ENCODE peak calls at places on chromosomes 5 and 9, in eight cellular contexts. One of them, this sample, is unnamed.
A peak's percentile ranks its signal among the peaks of the same experiment; 100 is the strongest.

GRCh38 chr5:132422720-132423442 is 53.4 kb downstream of the SLC22A5 start:
- DNase-seq in NCI-H345: no peak
- DNase-seq in stimulated activated CD4-positive, alpha-beta T cell treated with anti-CD3 and anti-CD28 coated beads, Interleukin-1b, Interleukin-23, amount 100 ng/mL, for 4 hours: no peak
- DNase-seq in uterus: no peak
- DNase-seq in stimulated activated CD8-positive, alpha-beta memory T cell treated with anti-CD3 and anti-CD28 coated beads, Interleukin-15, amount 100 ng/mL, for 1 hour: no peak
- DNase-seq in CD8-positive, alpha-beta memory T cell: no peak
- DNase-seq in AG08396: peak; percentile 25
- DNase-seq in body of pancreas: peak; percentile 69
- DNase-seq in this sample: no peak

GRCh38 chr5:65037845-65038815 is 269.4 kb downstream of the CWC27 start:
- DNase-seq in NCI-H345: peak; percentile 19
- DNase-seq in stimulated activated CD4-positive, alpha-beta T cell treated with anti-CD3 and anti-CD28 coated beads, Interleukin-1b, Interleukin-23, amount 100 ng/mL, for 4 hours: no peak
- DNase-seq in uterus: no peak
- DNase-seq in stimulated activated CD8-positive, alpha-beta memory T cell treated with anti-CD3 and anti-CD28 coated beads, Interleukin-15, amount 100 ng/mL, for 1 hour: no peak
- DNase-seq in CD8-positive, alpha-beta memory T cell: peak; percentile 46
- DNase-seq in AG08396: no peak
- DNase-seq in body of pancreas: peak; percentile 27
- DNase-seq in this sample: no peak

GRCh38 chr9:106296426-106296825 is 566.5 kb upstream of the ZNF462 start:
- DNase-seq in NCI-H345: no peak
- DNase-seq in stimulated activated CD4-positive, alpha-beta T cell treated with anti-CD3 and anti-CD28 coated beads, Interleukin-1b, Interleukin-23, amount 100 ng/mL, for 4 hours: no peak
- DNase-seq in uterus: no peak
- DNase-seq in stimulated activated CD8-positive, alpha-beta memory T cell treated with anti-CD3 and anti-CD28 coated beads, Interleukin-15, amount 100 ng/mL, for 1 hour: no peak
- DNase-seq in CD8-positive, alpha-beta memory T cell: no peak
- DNase-seq in AG08396: no peak
- DNase-seq in body of pancreas: no peak
- DNase-seq in this sample: no peak

GRCh38 chr5:180492226-180492903 is 1.8 kb upstream of the CNOT6 start:
- DNase-seq in NCI-H345: no peak
- DNase-seq in stimulated activated CD4-positive, alpha-beta T cell treated with anti-CD3 and anti-CD28 coated beads, Interleukin-1b, Interleukin-23, amount 100 ng/mL, for 4 hours: no peak
- DNase-seq in uterus: no peak
- DNase-seq in stimulated activated CD8-positive, alpha-beta memory T cell treated with anti-CD3 and anti-CD28 coated beads, Interleukin-15, amount 100 ng/mL, for 1 hour: no peak
- DNase-seq in CD8-positive, alpha-beta memory T cell: no peak
- DNase-seq in AG08396: no peak
- DNase-seq in body of pancreas: no peak
- DNase-seq in this sample: no peak

GRCh38 chr9:84669293-84670105 is at the start of gene NTRK2:
- DNase-seq in NCI-H345: peak; percentile 43
- DNase-seq in stimulated activated CD4-positive, alpha-beta T cell treated with anti-CD3 and anti-CD28 coated beads, Interleukin-1b, Interleukin-23, amount 100 ng/mL, for 4 hours: no peak
- DNase-seq in uterus: no peak
- DNase-seq in stimulated activated CD8-positive, alpha-beta memory T cell treated with anti-CD3 and anti-CD28 coated beads, Interleukin-15, amount 100 ng/mL, for 1 hour: no peak
- DNase-seq in CD8-positive, alpha-beta memory T cell: no peak
- DNase-seq in AG08396: peak; percentile 23
- DNase-seq in body of pancreas: peak; percentile 22
- DNase-seq in this sample: peak; percentile 63

GRCh38 chr9:111036946-111037743 is 1.1 kb downstream of the LPAR1 start:
- DNase-seq in NCI-H345: no peak
- DNase-seq in stimulated activated CD4-positive, alpha-beta T cell treated with anti-CD3 and anti-CD28 coated beads, Interleukin-1b, Interleukin-23, amount 100 ng/mL, for 4 hours: no peak
- DNase-seq in uterus: peak; percentile 25
- DNase-seq in stimulated activated CD8-positive, alpha-beta memory T cell treated with anti-CD3 and anti-CD28 coated beads, Interleukin-15, amount 100 ng/mL, for 1 hour: no peak
- DNase-seq in CD8-positive, alpha-beta memory T cell: no peak
- DNase-seq in AG08396: no peak
- DNase-seq in body of pancreas: no peak
- DNase-seq in this sample: peak; percentile 37

GRCh38 chr5:88786217-88786560 is 96.8 kb downstream of the MEF2C start:
- DNase-seq in NCI-H345: no peak
- DNase-seq in stimulated activated CD4-positive, alpha-beta T cell treated with anti-CD3 and anti-CD28 coated beads, Interleukin-1b, Interleukin-23, amount 100 ng/mL, for 4 hours: no peak
- DNase-seq in uterus: no peak
- DNase-seq in stimulated activated CD8-positive, alpha-beta memory T cell treated with anti-CD3 and anti-CD28 coated beads, Interleukin-15, amount 100 ng/mL, for 1 hour: no peak
- DNase-seq in CD8-positive, alpha-beta memory T cell: no peak
- DNase-seq in AG08396: peak; percentile 20
- DNase-seq in body of pancreas: no peak
- DNase-seq in this sample: no peak

GRCh38 chr9:136838314-136839228 is 3.7 kb upstream of the AJM1 start:
- DNase-seq in NCI-H345: no peak
- DNase-seq in stimulated activated CD4-positive, alpha-beta T cell treated with anti-CD3 and anti-CD28 coated beads, Interleukin-1b, Interleukin-23, amount 100 ng/mL, for 4 hours: no peak
- DNase-seq in uterus: no peak
- DNase-seq in stimulated activated CD8-positive, alpha-beta memory T cell treated with anti-CD3 and anti-CD28 coated beads, Interleukin-15, amount 100 ng/mL, for 1 hour: no peak
- DNase-seq in CD8-positive, alpha-beta memory T cell: no peak
- DNase-seq in AG08396: no peak
- DNase-seq in body of pancreas: no peak
- DNase-seq in this sample: no peak

GRCh38 chr5:36646507-36647023 is 40.2 kb downstream of the SLC1A3 start:
- DNase-seq in NCI-H345: no peak
- DNase-seq in stimulated activated CD4-positive, alpha-beta T cell treated with anti-CD3 and anti-CD28 coated beads, Interleukin-1b, Interleukin-23, amount 100 ng/mL, for 4 hours: no peak
- DNase-seq in uterus: no peak
- DNase-seq in stimulated activated CD8-positive, alpha-beta memory T cell treated with anti-CD3 and anti-CD28 coated beads, Interleukin-15, amount 100 ng/mL, for 1 hour: no peak
- DNase-seq in CD8-positive, alpha-beta memory T cell: no peak
- DNase-seq in AG08396: no peak
- DNase-seq in body of pancreas: no peak
- DNase-seq in this sample: no peak

GRCh38 chr5:154095819-154096380 is 57.1 kb downstream of the MFAP3 start:
- DNase-seq in NCI-H345: peak; percentile 44
- DNase-seq in stimulated activated CD4-positive, alpha-beta T cell treated with anti-CD3 and anti-CD28 coated beads, Interleukin-1b, Interleukin-23, amount 100 ng/mL, for 4 hours: no peak
- DNase-seq in uterus: no peak
- DNase-seq in stimulated activated CD8-positive, alpha-beta memory T cell treated with anti-CD3 and anti-CD28 coated beads, Interleukin-15, amount 100 ng/mL, for 1 hour: no peak
- DNase-seq in CD8-positive, alpha-beta memory T cell: no peak
- DNase-seq in AG08396: no peak
- DNase-seq in body of pancreas: no peak
- DNase-seq in this sample: no peak

GRCh38 chr5:122362361-122362760 is 50.3 kb downstream of the SNCAIP start:
- DNase-seq in NCI-H345: no peak
- DNase-seq in stimulated activated CD4-positive, alpha-beta T cell treated with anti-CD3 and anti-CD28 coated beads, Interleukin-1b, Interleukin-23, amount 100 ng/mL, for 4 hours: no peak
- DNase-seq in uterus: no peak
- DNase-seq in stimulated activated CD8-positive, alpha-beta memory T cell treated with anti-CD3 and anti-CD28 coated beads, Interleukin-15, amount 100 ng/mL, for 1 hour: no peak
- DNase-seq in CD8-positive, alpha-beta memory T cell: no peak
- DNase-seq in AG08396: no peak
- DNase-seq in body of pancreas: no peak
- DNase-seq in this sample: no peak

GRCh38 chr5:6875376-6875775 is 162.1 kb downstream of the TENT4A start:
- DNase-seq in NCI-H345: peak; percentile 16
- DNase-seq in stimulated activated CD4-positive, alpha-beta T cell treated with anti-CD3 and anti-CD28 coated beads, Interleukin-1b, Interleukin-23, amount 100 ng/mL, for 4 hours: no peak
- DNase-seq in uterus: no peak
- DNase-seq in stimulated activated CD8-positive, alpha-beta memory T cell treated with anti-CD3 and anti-CD28 coated beads, Interleukin-15, amount 100 ng/mL, for 1 hour: no peak
- DNase-seq in CD8-positive, alpha-beta memory T cell: no peak
- DNase-seq in AG08396: no peak
- DNase-seq in body of pancreas: no peak
- DNase-seq in this sample: no peak

GRCh38 chr5:6633469-6634326 is 458 bp downstream of the SRD5A1 start:
- DNase-seq in NCI-H345: peak; percentile 67
- DNase-seq in stimulated activated CD4-positive, alpha-beta T cell treated with anti-CD3 and anti-CD28 coated beads, Interleukin-1b, Interleukin-23, amount 100 ng/mL, for 4 hours: no peak
- DNase-seq in uterus: peak; percentile 23
- DNase-seq in stimulated activated CD8-positive, alpha-beta memory T cell treated with anti-CD3 and anti-CD28 coated beads, Interleukin-15, amount 100 ng/mL, for 1 hour: no peak
- DNase-seq in CD8-positive, alpha-beta memory T cell: no peak
- DNase-seq in AG08396: peak; percentile 13
- DNase-seq in body of pancreas: no peak
- DNase-seq in this sample: peak; percentile 56

GRCh38 chr5:10634056-10634455 is 70.2 kb downstream of the ANKRD33B start:
- DNase-seq in NCI-H345: no peak
- DNase-seq in stimulated activated CD4-positive, alpha-beta T cell treated with anti-CD3 and anti-CD28 coated beads, Interleukin-1b, Interleukin-23, amount 100 ng/mL, for 4 hours: no peak
- DNase-seq in uterus: no peak
- DNase-seq in stimulated activated CD8-positive, alpha-beta memory T cell treated with anti-CD3 and anti-CD28 coated beads, Interleukin-15, amount 100 ng/mL, for 1 hour: no peak
- DNase-seq in CD8-positive, alpha-beta memory T cell: no peak
- DNase-seq in AG08396: no peak
- DNase-seq in body of pancreas: no peak
- DNase-seq in this sample: no peak

GRCh38 chr5:39093351-39093749 is 19.2 kb upstream of the RICTOR start:
- DNase-seq in NCI-H345: no peak
- DNase-seq in stimulated activated CD4-positive, alpha-beta T cell treated with anti-CD3 and anti-CD28 coated beads, Interleukin-1b, Interleukin-23, amount 100 ng/mL, for 4 hours: no peak
- DNase-seq in uterus: no peak
- DNase-seq in stimulated activated CD8-positive, alpha-beta memory T cell treated with anti-CD3 and anti-CD28 coated beads, Interleukin-15, amount 100 ng/mL, for 1 hour: no peak
- DNase-seq in CD8-positive, alpha-beta memory T cell: no peak
- DNase-seq in AG08396: no peak
- DNase-seq in body of pancreas: no peak
- DNase-seq in this sample: no peak

GRCh38 chr9:19424176-19424779 is 15.5 kb downstream of the ACER2 start:
- DNase-seq in NCI-H345: no peak
- DNase-seq in stimulated activated CD4-positive, alpha-beta T cell treated with anti-CD3 and anti-CD28 coated beads, Interleukin-1b, Interleukin-23, amount 100 ng/mL, for 4 hours: no peak
- DNase-seq in uterus: no peak
- DNase-seq in stimulated activated CD8-positive, alpha-beta memory T cell treated with anti-CD3 and anti-CD28 coated beads, Interleukin-15, amount 100 ng/mL, for 1 hour: no peak
- DNase-seq in CD8-positive, alpha-beta memory T cell: no peak
- DNase-seq in AG08396: no peak
- DNase-seq in body of pancreas: no peak
- DNase-seq in this sample: no peak

GRCh38 chr5:59342181-59342580 is 551.3 kb downstream of the PDE4D start:
- DNase-seq in NCI-H345: peak; percentile 2
- DNase-seq in stimulated activated CD4-positive, alpha-beta T cell treated with anti-CD3 and anti-CD28 coated beads, Interleukin-1b, Interleukin-23, amount 100 ng/mL, for 4 hours: no peak
- DNase-seq in uterus: no peak
- DNase-seq in stimulated activated CD8-positive, alpha-beta memory T cell treated with anti-CD3 and anti-CD28 coated beads, Interleukin-15, amount 100 ng/mL, for 1 hour: no peak
- DNase-seq in CD8-positive, alpha-beta memory T cell: peak; percentile 2
- DNase-seq in AG08396: no peak
- DNase-seq in body of pancreas: no peak
- DNase-seq in this sample: no peak

GRCh38 chr5:97102010-97102470 is 40.4 kb downstream of the LIX1 start:
- DNase-seq in NCI-H345: no peak
- DNase-seq in stimulated activated CD4-positive, alpha-beta T cell treated with anti-CD3 and anti-CD28 coated beads, Interleukin-1b, Interleukin-23, amount 100 ng/mL, for 4 hours: no peak
- DNase-seq in uterus: no peak
- DNase-seq in stimulated activated CD8-positive, alpha-beta memory T cell treated with anti-CD3 and anti-CD28 coated beads, Interleukin-15, amount 100 ng/mL, for 1 hour: no peak
- DNase-seq in CD8-positive, alpha-beta memory T cell: no peak
- DNase-seq in AG08396: no peak
- DNase-seq in body of pancreas: no peak
- DNase-seq in this sample: no peak

GRCh38 chr5:159908201-159908940 is 7.9 kb upstream of the ADRA1B start:
- DNase-seq in NCI-H345: no peak
- DNase-seq in stimulated activated CD4-positive, alpha-beta T cell treated with anti-CD3 and anti-CD28 coated beads, Interleukin-1b, Interleukin-23, amount 100 ng/mL, for 4 hours: no peak
- DNase-seq in uterus: no peak
- DNase-seq in stimulated activated CD8-positive, alpha-beta memory T cell treated with anti-CD3 and anti-CD28 coated beads, Interleukin-15, amount 100 ng/mL, for 1 hour: no peak
- DNase-seq in CD8-positive, alpha-beta memory T cell: no peak
- DNase-seq in AG08396: no peak
- DNase-seq in body of pancreas: no peak
- DNase-seq in this sample: no peak

GRCh38 chr9:123282343-123283047 is 14.1 kb upstream of the STRBP start:
- DNase-seq in NCI-H345: peak; percentile 22
- DNase-seq in stimulated activated CD4-positive, alpha-beta T cell treated with anti-CD3 and anti-CD28 coated beads, Interleukin-1b, Interleukin-23, amount 100 ng/mL, for 4 hours: no peak
- DNase-seq in uterus: peak; percentile 29
- DNase-seq in stimulated activated CD8-positive, alpha-beta memory T cell treated with anti-CD3 and anti-CD28 coated beads, Interleukin-15, amount 100 ng/mL, for 1 hour: no peak
- DNase-seq in CD8-positive, alpha-beta memory T cell: no peak
- DNase-seq in AG08396: no peak
- DNase-seq in body of pancreas: peak; percentile 28
- DNase-seq in this sample: no peak

GRCh38 chr9:3398232-3398648 is 127.6 kb downstream of the RFX3 start:
- DNase-seq in NCI-H345: no peak
- DNase-seq in stimulated activated CD4-positive, alpha-beta T cell treated with anti-CD3 and anti-CD28 coated beads, Interleukin-1b, Interleukin-23, amount 100 ng/mL, for 4 hours: no peak
- DNase-seq in uterus: no peak
- DNase-seq in stimulated activated CD8-positive, alpha-beta memory T cell treated with anti-CD3 and anti-CD28 coated beads, Interleukin-15, amount 100 ng/mL, for 1 hour: no peak
- DNase-seq in CD8-positive, alpha-beta memory T cell: peak; percentile 50
- DNase-seq in AG08396: no peak
- DNase-seq in body of pancreas: no peak
- DNase-seq in this sample: no peak

GRCh38 chr5:57316798-57317327 is 143.0 kb downstream of the GPBP1 start:
- DNase-seq in NCI-H345: no peak
- DNase-seq in stimulated activated CD4-positive, alpha-beta T cell treated with anti-CD3 and anti-CD28 coated beads, Interleukin-1b, Interleukin-23, amount 100 ng/mL, for 4 hours: no peak
- DNase-seq in uterus: peak; percentile 29
- DNase-seq in stimulated activated CD8-positive, alpha-beta memory T cell treated with anti-CD3 and anti-CD28 coated beads, Interleukin-15, amount 100 ng/mL, for 1 hour: no peak
- DNase-seq in CD8-positive, alpha-beta memory T cell: no peak
- DNase-seq in AG08396: peak; percentile 82
- DNase-seq in body of pancreas: no peak
- DNase-seq in this sample: no peak

GRCh38 chr5:96370981-96371380 is 62.1 kb downstream of the PCSK1 start:
- DNase-seq in NCI-H345: no peak
- DNase-seq in stimulated activated CD4-positive, alpha-beta T cell treated with anti-CD3 and anti-CD28 coated beads, Interleukin-1b, Interleukin-23, amount 100 ng/mL, for 4 hours: no peak
- DNase-seq in uterus: no peak
- DNase-seq in stimulated activated CD8-positive, alpha-beta memory T cell treated with anti-CD3 and anti-CD28 coated beads, Interleukin-15, amount 100 ng/mL, for 1 hour: no peak
- DNase-seq in CD8-positive, alpha-beta memory T cell: no peak
- DNase-seq in AG08396: no peak
- DNase-seq in body of pancreas: no peak
- DNase-seq in this sample: no peak

GRCh38 chr5:133754575-133755169 is 142.3 kb upstream of the FSTL4 start:
- DNase-seq in NCI-H345: peak; percentile 4
- DNase-seq in stimulated activated CD4-positive, alpha-beta T cell treated with anti-CD3 and anti-CD28 coated beads, Interleukin-1b, Interleukin-23, amount 100 ng/mL, for 4 hours: no peak
- DNase-seq in uterus: no peak
- DNase-seq in stimulated activated CD8-positive, alpha-beta memory T cell treated with anti-CD3 and anti-CD28 coated beads, Interleukin-15, amount 100 ng/mL, for 1 hour: no peak
- DNase-seq in CD8-positive, alpha-beta memory T cell: no peak
- DNase-seq in AG08396: peak; percentile 17
- DNase-seq in body of pancreas: peak; percentile 55
- DNase-seq in this sample: no peak

GRCh38 chr5:41925555-41925946 is 470 bp downstream of the FBXO4 start:
- DNase-seq in NCI-H345: peak; percentile 23
- DNase-seq in stimulated activated CD4-positive, alpha-beta T cell treated with anti-CD3 and anti-CD28 coated beads, Interleukin-1b, Interleukin-23, amount 100 ng/mL, for 4 hours: peak; percentile 14
- DNase-seq in uterus: peak; percentile 31
- DNase-seq in stimulated activated CD8-positive, alpha-beta memory T cell treated with anti-CD3 and anti-CD28 coated beads, Interleukin-15, amount 100 ng/mL, for 1 hour: no peak
- DNase-seq in CD8-positive, alpha-beta memory T cell: no peak
- DNase-seq in AG08396: peak; percentile 15
- DNase-seq in body of pancreas: peak; percentile 40
- DNase-seq in this sample: peak; percentile 48

GRCh38 chr9:4079906-4080305 is 220.0 kb downstream of the GLIS3 start:
- DNase-seq in NCI-H345: no peak
- DNase-seq in stimulated activated CD4-positive, alpha-beta T cell treated with anti-CD3 and anti-CD28 coated beads, Interleukin-1b, Interleukin-23, amount 100 ng/mL, for 4 hours: no peak
- DNase-seq in uterus: no peak
- DNase-seq in stimulated activated CD8-positive, alpha-beta memory T cell treated with anti-CD3 and anti-CD28 coated beads, Interleukin-15, amount 100 ng/mL, for 1 hour: no peak
- DNase-seq in CD8-positive, alpha-beta memory T cell: no peak
- DNase-seq in AG08396: no peak
- DNase-seq in body of pancreas: no peak
- DNase-seq in this sample: no peak

GRCh38 chr9:2420488-2421056 is 201.0 kb upstream of the VLDLR start:
- DNase-seq in NCI-H345: peak; percentile 11
- DNase-seq in stimulated activated CD4-positive, alpha-beta T cell treated with anti-CD3 and anti-CD28 coated beads, Interleukin-1b, Interleukin-23, amount 100 ng/mL, for 4 hours: no peak
- DNase-seq in uterus: no peak
- DNase-seq in stimulated activated CD8-positive, alpha-beta memory T cell treated with anti-CD3 and anti-CD28 coated beads, Interleukin-15, amount 100 ng/mL, for 1 hour: no peak
- DNase-seq in CD8-positive, alpha-beta memory T cell: no peak
- DNase-seq in AG08396: no peak
- DNase-seq in body of pancreas: no peak
- DNase-seq in this sample: no peak

GRCh38 chr9:131478421-131478868 is 24.3 kb upstream of the POMT1 start:
- DNase-seq in NCI-H345: peak; percentile 12
- DNase-seq in stimulated activated CD4-positive, alpha-beta T cell treated with anti-CD3 and anti-CD28 coated beads, Interleukin-1b, Interleukin-23, amount 100 ng/mL, for 4 hours: peak; percentile 34
- DNase-seq in uterus: peak; percentile 46
- DNase-seq in stimulated activated CD8-positive, alpha-beta memory T cell treated with anti-CD3 and anti-CD28 coated beads, Interleukin-15, amount 100 ng/mL, for 1 hour: peak; percentile 30
- DNase-seq in CD8-positive, alpha-beta memory T cell: peak; percentile 45
- DNase-seq in AG08396: peak; percentile 48
- DNase-seq in body of pancreas: peak; percentile 55
- DNase-seq in this sample: peak; percentile 56

GRCh38 chr9:88835038-88835466 is 156.2 kb upstream of the S1PR3 start:
- DNase-seq in NCI-H345: no peak
- DNase-seq in stimulated activated CD4-positive, alpha-beta T cell treated with anti-CD3 and anti-CD28 coated beads, Interleukin-1b, Interleukin-23, amount 100 ng/mL, for 4 hours: no peak
- DNase-seq in uterus: no peak
- DNase-seq in stimulated activated CD8-positive, alpha-beta memory T cell treated with anti-CD3 and anti-CD28 coated beads, Interleukin-15, amount 100 ng/mL, for 1 hour: no peak
- DNase-seq in CD8-positive, alpha-beta memory T cell: peak; percentile 75
- DNase-seq in AG08396: no peak
- DNase-seq in body of pancreas: no peak
- DNase-seq in this sample: no peak

GRCh38 chr5:2134543-2135299 is 252.0 kb upstream of the IRX4 start:
- DNase-seq in NCI-H345: no peak
- DNase-seq in stimulated activated CD4-positive, alpha-beta T cell treated with anti-CD3 and anti-CD28 coated beads, Interleukin-1b, Interleukin-23, amount 100 ng/mL, for 4 hours: no peak
- DNase-seq in uterus: no peak
- DNase-seq in stimulated activated CD8-positive, alpha-beta memory T cell treated with anti-CD3 and anti-CD28 coated beads, Interleukin-15, amount 100 ng/mL, for 1 hour: no peak
- DNase-seq in CD8-positive, alpha-beta memory T cell: no peak
- DNase-seq in AG08396: no peak
- DNase-seq in body of pancreas: no peak
- DNase-seq in this sample: no peak